ENCODE peak calls at places on chromosomes 11 and 22, in eight cellular contexts. G is brain microvascular endothelial cell, B is psoas muscle, L is kidney, O is fibroblast of lung, V is mammary epithelial cell, I is left ventricle myocardium inferior, Y is colonic mucosa. E is an unnamed sample. For H3K36me3, the result is how much of the 10 kb centered on the place peaks cover.

GRCh38 chr22:44335903-44336803 is 23.4 kb upstream of the SHISAL1 start:
- DNase-seq in G (no peak), B (no peak), L (no peak), O (no peak), V (no peak), I (no peak), Y (no peak), E (peak)

GRCh38 chr11:120256178-120256577 is 16.2 kb downstream of the POU2F3 start:
- DNase-seq in G (no peak), B (no peak), L (no peak), O (no peak), V (no peak), I (no peak), Y (no peak), E (no peak)

GRCh38 chr22:39170825-39171622 is 18.5 kb upstream of the CBX7 start:
- DNase-seq in G (peak), B (peak), L (no peak), O (peak), V (peak), I (peak), Y (peak), E (peak)

GRCh38 chr22:24420072-24420976 is 7.1 kb upstream of the ADORA2A start:
- DNase-seq in G (no peak), B (no peak), L (peak), O (no peak), V (no peak), I (no peak), Y (no peak), E (no peak)

GRCh38 chr11:46389450-46390330 is 1.9 kb downstream of the CHRM4 start:
- DNase-seq in G (peak), B (peak), L (peak), O (peak), V (peak), I (peak), Y (peak), E (peak)

GRCh38 chr11:57735655-57736298 is 5.5 kb upstream of the SELENOH start:
- DNase-seq in G (no peak), B (no peak), L (no peak), O (no peak), V (no peak), I (no peak), Y (no peak), E (no peak)

GRCh38 chr22:37484115-37485005 is 1.8 kb downstream of the MFNG start:
- DNase-seq in G (no peak), B (peak), L (peak), O (no peak), V (no peak), I (peak), Y (peak), E (no peak)

GRCh38 chr22:42347281-42347824 is 76.9 kb upstream of the TCF20 start:
- DNase-seq in G (no peak), B (no peak), L (no peak), O (no peak), V (no peak), I (no peak), Y (no peak), E (no peak)

GRCh38 chr11:34346551-34346950 is 11.3 kb downstream of the ABTB2 start:
- DNase-seq in G (peak), B (peak), L (no peak), O (peak), V (peak), I (peak), Y (no peak), E (peak)

GRCh38 chr11:131624526-131624925 is 254.1 kb downstream of the NTM start:
- DNase-seq in G (no peak), B (no peak), L (no peak), O (no peak), V (peak), I (no peak), Y (no peak), E (peak)

GRCh38 chr11:2304156-2305139 is 2.6 kb downstream of the TSPAN32 start:
- DNase-seq in G (no peak), B (no peak), L (peak), O (no peak), V (no peak), I (no peak), Y (peak), E (no peak)

GRCh38 chr11:724733-725386 is 18.8 kb downstream of the EPS8L2 start:
- DNase-seq in G (no peak), B (no peak), L (peak), O (no peak), V (no peak), I (no peak), Y (no peak), E (no peak)
- H3K36me3 ChIP-seq in G (under half), B (under half), L (under half), O (under half), V (under half), I (under half), Y (under half), E (under half)

DNA sequence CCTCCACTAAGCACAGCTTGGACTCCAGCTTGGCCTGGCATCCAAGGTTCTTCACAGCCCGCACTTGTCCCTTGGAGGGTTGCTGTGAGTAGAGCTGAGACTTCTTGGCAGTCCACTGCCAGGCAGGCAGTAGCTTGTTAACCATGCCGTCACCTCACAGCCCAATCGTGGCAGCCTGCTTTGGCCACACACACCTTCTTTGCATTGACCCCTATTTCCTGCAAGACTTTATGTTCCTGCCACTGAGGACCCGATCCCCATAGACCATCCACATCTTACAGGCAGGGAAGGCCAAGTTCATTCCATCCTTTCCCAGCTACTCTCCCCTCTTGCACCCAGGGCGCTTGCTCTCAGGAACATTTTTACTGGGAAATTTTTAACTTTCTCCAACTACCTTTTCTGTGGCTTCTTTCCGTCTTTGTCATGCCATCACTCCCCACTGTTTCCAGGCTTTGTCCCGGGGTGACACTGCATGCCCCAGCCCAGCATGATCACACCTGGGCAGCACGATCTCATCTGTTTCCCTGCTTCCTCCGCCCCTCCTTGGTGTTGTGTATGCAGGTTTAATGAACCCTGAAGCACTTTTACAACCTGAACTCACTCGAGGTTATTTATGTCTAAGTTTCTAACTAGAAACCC is 2.6 kb upstream of the PYGM start:
- DNase-seq in G (no peak), B (peak), L (peak), O (no peak), V (no peak), I (no peak), Y (no peak), E (peak)
- H3K36me3 ChIP-seq in G (half or more), B (under half), L (under half), O (under half), V (under half), I (under half), Y (under half), E (under half)

GRCh38 chr22:34608716-34609115 is 457.2 kb upstream of the ISX start:
- DNase-seq in G (no peak), B (no peak), L (no peak), O (no peak), V (peak), I (no peak), Y (no peak), E (peak)
- H3K36me3 ChIP-seq in G (under half), B (under half), L (under half), O (under half), V (under half), I (under half), Y (under half), E (under half)

GRCh38 chr22:40416636-40417035 is 46.2 kb downstream of the SGSM3 start:
- DNase-seq in G (no peak), B (no peak), L (no peak), O (no peak), V (no peak), I (no peak), Y (no peak), E (no peak)

GRCh38 chr22:40417041-40417440 is 46.6 kb downstream of the SGSM3 start:
- DNase-seq in G (no peak), B (no peak), L (no peak), O (no peak), V (no peak), I (no peak), Y (no peak), E (no peak)

GRCh38 chr22:40415531-40416266 is 45.3 kb downstream of the SGSM3 start:
- DNase-seq in G (no peak), B (no peak), L (peak), O (no peak), V (no peak), I (no peak), Y (no peak), E (no peak)

GRCh38 chr22:40414838-40415505 is 44.6 kb downstream of the SGSM3 start:
- DNase-seq in G (no peak), B (no peak), L (peak), O (no peak), V (no peak), I (no peak), Y (no peak), E (no peak)

DNA sequence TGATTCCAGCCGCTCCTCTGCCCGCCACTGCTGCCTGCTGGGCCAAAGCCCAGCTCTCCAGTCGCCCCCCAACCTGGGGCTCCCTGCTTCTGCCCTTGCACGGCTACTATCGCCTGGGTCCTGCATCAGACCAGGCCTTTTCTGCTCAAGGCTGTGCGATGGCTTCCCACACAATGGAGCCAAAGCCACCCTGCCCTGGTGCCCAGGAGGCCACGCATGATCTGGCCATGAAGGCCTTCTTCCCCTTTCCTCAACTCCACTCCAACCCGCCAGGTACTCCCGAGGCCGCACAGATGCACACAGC is 45.8 kb downstream of the SGSM3 start:
- DNase-seq in G (no peak), B (no peak), L (no peak), O (no peak), V (no peak), I (no peak), Y (no peak), E (no peak)
- H3K36me3 ChIP-seq in G (half or more), B (under half), L (under half), O (under half), V (under half), I (half or more), Y (under half), E (under half)

DNA sequence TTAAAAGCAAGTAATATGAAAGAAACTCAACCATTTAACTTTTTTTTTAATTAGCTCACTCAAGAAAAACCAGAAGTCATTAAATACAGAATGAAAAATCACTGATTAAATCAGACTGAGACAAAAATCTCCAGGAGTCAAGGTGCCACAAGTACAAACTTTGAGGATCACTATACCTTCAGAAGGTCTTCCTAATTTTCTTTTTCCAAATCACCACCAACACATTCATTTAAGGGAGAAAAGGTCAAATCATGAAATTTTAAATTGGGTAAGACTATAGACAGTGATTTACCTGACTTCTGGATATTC is 32.3 kb downstream of the PITPNB start:
- DNase-seq in G (no peak), B (no peak), L (no peak), O (no peak), V (no peak), I (no peak), Y (no peak), E (no peak)
- H3K36me3 ChIP-seq in G (under half), B (under half), L (under half), O (under half), V (under half), I (under half), Y (under half), E (under half)

DNA sequence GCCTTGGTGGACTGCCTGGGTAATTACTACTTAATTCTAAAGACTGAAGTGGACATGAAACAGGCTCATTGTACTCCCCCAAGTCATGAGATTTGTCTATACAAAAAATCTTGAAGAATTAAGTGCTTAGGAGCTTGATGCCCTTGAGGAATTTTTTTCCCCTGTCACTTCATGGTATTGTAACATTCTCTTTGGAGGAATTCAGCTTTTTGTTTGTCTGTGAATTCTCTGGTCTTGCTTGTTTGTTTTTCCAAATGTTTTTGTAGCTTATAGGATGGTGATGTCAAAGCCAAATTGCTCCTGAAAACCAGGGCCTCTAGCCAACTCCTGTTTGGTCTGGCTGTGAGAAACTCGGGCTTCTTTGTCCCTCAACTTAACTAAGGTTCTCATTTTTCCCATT is 66.8 kb downstream of the AMOTL1 start:
- DNase-seq in G (no peak), B (no peak), L (no peak), O (peak), V (no peak), I (no peak), Y (no peak), E (no peak)
- H3K36me3 ChIP-seq in G (half or more), B (under half), L (under half), O (under half), V (half or more), I (half or more), Y (under half), E (under half)

DNA sequence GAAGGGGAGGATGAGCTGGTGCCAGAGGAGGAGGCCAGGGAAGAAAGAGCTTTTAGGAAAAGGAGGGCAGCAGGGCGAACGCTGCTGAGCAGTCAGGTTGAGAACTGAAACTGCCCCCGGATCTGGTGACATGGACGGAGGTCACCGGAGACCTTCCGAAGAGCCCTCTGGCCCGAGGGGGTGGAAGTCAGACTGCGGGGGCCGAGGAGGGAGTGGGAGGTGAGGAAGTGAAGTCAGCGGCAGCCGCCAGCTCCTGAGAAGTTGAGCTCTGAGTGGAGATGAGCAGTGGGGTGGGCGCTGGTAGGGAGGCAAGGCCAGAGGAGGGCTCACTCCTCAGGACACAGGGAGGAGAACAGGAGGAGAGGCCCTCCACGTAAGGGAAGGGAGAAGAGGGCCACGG is 18.8 kb upstream of the LRRC32 start:
- DNase-seq in G (no peak), B (no peak), L (no peak), O (no peak), V (no peak), I (no peak), Y (no peak), E (no peak)
- H3K36me3 ChIP-seq in G (under half), B (under half), L (under half), O (under half), V (under half), I (under half), Y (under half), E (under half)

GRCh38 chr11:70381350-70381749 is 17.0 kb upstream of the CTTN start:
- DNase-seq in G (no peak), B (no peak), L (no peak), O (no peak), V (no peak), I (no peak), Y (no peak), E (no peak)

GRCh38 chr11:70378506-70379134 is 19.7 kb upstream of the CTTN start:
- DNase-seq in G (no peak), B (no peak), L (no peak), O (no peak), V (no peak), I (no peak), Y (no peak), E (no peak)

GRCh38 chr11:70377645-70378044 is 20.7 kb upstream of the CTTN start:
- DNase-seq in G (no peak), B (no peak), L (no peak), O (no peak), V (no peak), I (no peak), Y (no peak), E (no peak)

GRCh38 chr11:70372076-70372475 is 26.3 kb upstream of the CTTN start:
- DNase-seq in G (no peak), B (no peak), L (no peak), O (no peak), V (no peak), I (no peak), Y (no peak), E (no peak)

GRCh38 chr11:70376621-70377020 is 21.7 kb upstream of the CTTN start:
- DNase-seq in G (no peak), B (no peak), L (no peak), O (no peak), V (no peak), I (no peak), Y (no peak), E (no peak)
- H3K36me3 ChIP-seq in G (under half), B (under half), L (under half), O (under half), V (under half), I (half or more), Y (under half), E (under half)

GRCh38 chr11:67397986-67398660 is 3.5 kb downstream of the PPP1CA start:
- DNase-seq in G (no peak), B (no peak), L (no peak), O (no peak), V (no peak), I (no peak), Y (no peak), E (no peak)

GRCh38 chr11:67400251-67400941 is 1.3 kb downstream of the PPP1CA start:
- DNase-seq in G (no peak), B (no peak), L (no peak), O (no peak), V (no peak), I (no peak), Y (peak), E (no peak)

GRCh38 chr11:67397536-67397935 is 4.1 kb downstream of the PPP1CA start:
- DNase-seq in G (no peak), B (no peak), L (no peak), O (no peak), V (no peak), I (no peak), Y (no peak), E (no peak)

GRCh38 chr11:67400942-67401494 is 640 bp downstream of the PPP1CA start:
- DNase-seq in G (no peak), B (no peak), L (no peak), O (no peak), V (no peak), I (no peak), Y (no peak), E (no peak)

GRCh38 chr11:67398661-67399563 is 2.7 kb downstream of the PPP1CA start:
- DNase-seq in G (no peak), B (no peak), L (no peak), O (no peak), V (no peak), I (no peak), Y (no peak), E (no peak)
- H3K36me3 ChIP-seq in G (under half), B (under half), L (under half), O (under half), V (under half), I (under half), Y (under half), E (under half)